ENCODE peak calls at places on chromosomes 5 and 9, in nine cellular contexts. W is Caki2; O is heart right ventricle; T is endothelial cell; G is midbrain; L is skeletal muscle cell; Z is activated CD4-positive, alpha-beta T cell treated with anti-CD3 and anti-CD28 coated beads for 4 hours; D is ELF-1; J is Kasumi-1. Q is an unnamed sample.

GRCh38 chr5:151281001-151281639 is 22.4 kb downstream of the SLC36A3 start:
- DNase-seq in G (no peak), O (no peak), T (no peak), W (no peak), J (no peak), Z (no peak), D (no peak), L (no peak), Q (no peak)

GRCh38 chr9:37947987-37948386 is 44.1 kb upstream of the SLC25A51 start:
- DNase-seq in D (no peak), J (no peak), T (no peak), L (no peak), O (no peak), W (no peak), Z (no peak), G (no peak), Q (no peak)

GRCh38 chr5:76155536-76155935 is 72.4 kb downstream of the SV2C start:
- DNase-seq in D (no peak), L (no peak), O (no peak), J (no peak), W (no peak), T (no peak), Z (no peak), G (no peak), Q (no peak)

GRCh38 chr9:78040726-78041125 is 9.1 kb upstream of the GNAQ start:
- DNase-seq in G (no peak), D (no peak), J (no peak), L (no peak), O (no peak), Z (no peak), W (no peak), T (no peak), Q (no peak)

GRCh38 chr9:104346645-104347175 is 157.4 kb upstream of the OR13F1 start:
- DNase-seq in G (no peak), J (no peak), W (no peak), L (no peak), Z (no peak), O (no peak), T (no peak), D (no peak), Q (no peak)

GRCh38 chr5:163473613-163474243 is 13.3 kb downstream of the HMMR start:
- DNase-seq in T (no peak), L (no peak), W (no peak), O (no peak), G (no peak), D (no peak), J (peak), Z (no peak), Q (no peak)

GRCh38 chr9:91411096-91411771 is 12.4 kb downstream of the NFIL3 start:
- DNase-seq in W (no peak), T (no peak), J (peak), Z (no peak), L (no peak), O (no peak), G (no peak), D (no peak), Q (no peak)

GRCh38 chr5:10676224-10676623 is 84.8 kb downstream of the DAP start:
- DNase-seq in L (no peak), W (no peak), D (no peak), G (no peak), T (no peak), O (no peak), J (no peak), Z (no peak), Q (no peak)

GRCh38 chr9:130244548-130245165 is 20.9 kb upstream of the HMCN2 start:
- DNase-seq in W (no peak), Z (no peak), G (no peak), L (no peak), T (no peak), O (no peak), J (no peak), D (no peak), Q (no peak)

GRCh38 chr9:92147854-92148184 is 32.6 kb upstream of the SPTLC1 start:
- DNase-seq in T (no peak), Z (no peak), D (no peak), W (no peak), J (no peak), G (no peak), O (no peak), L (no peak), Q (no peak)

GRCh38 chr5:75536147-75536546 is 24.5 kb downstream of the POLK start:
- DNase-seq in T (no peak), G (no peak), Z (no peak), L (no peak), D (no peak), W (no peak), O (no peak), J (no peak), Q (no peak)

GRCh38 chr5:68242743-68243142 is 27.2 kb downstream of the PIK3R1 start:
- DNase-seq in T (no peak), O (no peak), J (no peak), L (peak), D (no peak), G (no peak), W (peak), Z (no peak), Q (no peak)

GRCh38 chr5:78221964-78222451 is 72.5 kb downstream of the AP3B1 start:
- DNase-seq in D (peak), L (no peak), G (no peak), T (no peak), O (no peak), W (no peak), J (peak), Z (no peak), Q (no peak)

GRCh38 chr5:136028782-136029742 is at the start of gene TGFBI:
- DNase-seq in J (no peak), W (peak), G (peak), L (no peak), Z (no peak), T (peak), O (peak), D (peak), Q (peak)

GRCh38 chr5:117494208-117494607 is 919.6 kb upstream of the SEMA6A start:
- DNase-seq in W (no peak), L (no peak), Z (no peak), D (no peak), T (no peak), J (no peak), G (no peak), O (no peak), Q (no peak)

GRCh38 chr9:69292078-69292477 is 32.9 kb upstream of the ENTREP1 start:
- DNase-seq in G (no peak), D (no peak), O (no peak), Z (no peak), W (no peak), T (no peak), J (no peak), L (no peak), Q (no peak)

GRCh38 chr5:156532921-156533320 is 206.0 kb downstream of the SGCD start:
- DNase-seq in O (no peak), W (no peak), G (no peak), T (no peak), J (no peak), L (no peak), Z (no peak), D (no peak), Q (no peak)

GRCh38 chr5:177372534-177372896 is 11.7 kb upstream of the SLC34A1 start:
- DNase-seq in O (no peak), G (no peak), L (no peak), W (no peak), D (no peak), T (no peak), J (peak), Z (no peak), Q (no peak)

GRCh38 chr9:70080481-70081119 is 37.0 kb downstream of the MAMDC2 start:
- DNase-seq in G (no peak), D (no peak), W (no peak), J (no peak), O (peak), Z (no peak), T (no peak), L (no peak), Q (peak)

GRCh38 chr5:9765421-9765820 is 135.3 kb upstream of the TAS2R1 start:
- DNase-seq in O (no peak), Z (no peak), T (no peak), D (no peak), W (no peak), J (no peak), G (no peak), L (peak), Q (peak)

GRCh38 chr9:98091735-98092632 is 27.0 kb downstream of the TRIM14 start:
- DNase-seq in W (no peak), L (peak), Z (no peak), O (no peak), G (peak), J (no peak), T (no peak), D (peak), Q (no peak)

GRCh38 chr5:53913941-53914340 is 353.5 kb downstream of the NDUFS4 start:
- DNase-seq in W (no peak), J (no peak), G (no peak), T (no peak), Z (no peak), D (no peak), L (no peak), O (no peak), Q (no peak)

GRCh38 chr5:154365823-154366222 is 80.0 kb upstream of the SAP30L start:
- DNase-seq in Z (no peak), T (no peak), O (no peak), J (no peak), L (no peak), G (no peak), D (no peak), W (no peak), Q (no peak)

GRCh38 chr5:85769347-85769746 is 848.4 kb upstream of the COX7C start:
- DNase-seq in W (no peak), J (no peak), G (no peak), D (no peak), T (no peak), L (no peak), Z (no peak), O (no peak), Q (no peak)

GRCh38 chr9:6049798-6050197 is 34.4 kb upstream of the RANBP6 start:
- DNase-seq in L (no peak), O (no peak), T (no peak), G (no peak), J (peak), W (no peak), Z (no peak), D (peak), Q (no peak)

GRCh38 chr9:125463926-125464325 is 202.3 kb downstream of the GAPVD1 start:
- DNase-seq in O (no peak), L (no peak), Z (no peak), D (no peak), G (no peak), J (no peak), W (no peak), T (no peak), Q (no peak)

GRCh38 chr5:111584651-111585050 is 72.3 kb upstream of the STARD4 start:
- DNase-seq in L (no peak), W (peak), Z (no peak), G (no peak), O (no peak), T (no peak), D (no peak), J (no peak), Q (no peak)

Q was measured in Ammon's horn.